ENCODE peak calls at places on chromosomes 3 and 15, in four cellular contexts. D is stomach, M is upper lobe of left lung, C is heart right ventricle. W is an unnamed sample.

GRCh38 chr3:138381413-138381901 is 33.1 kb downstream of the MRAS start:
- DNase-seq in M (peak), C (peak), D (no peak), W (peak)

GRCh38 chr3:127038476-127038875 is 55.6 kb downstream of the PLXNA1 start:
- DNase-seq in D (no peak), M (no peak), C (no peak), W (no peak)

GRCh38 chr3:158935846-158936245 is 134.0 kb downstream of the MFSD1 start:
- DNase-seq in D (no peak), C (no peak), M (no peak), W (no peak)

GRCh38 chr15:40639677-40640076 is 45.6 kb downstream of the KNL1 start:
- DNase-seq in D (no peak), M (no peak), C (no peak), W (no peak)

GRCh38 chr3:177157492-177157891 is 39.8 kb downstream of the TBL1XR1 start:
- DNase-seq in C (no peak), D (no peak), M (no peak), W (no peak)

GRCh38 chr3:56962200-56962599 is 98.3 kb upstream of the SPATA12 start:
- DNase-seq in D (no peak), M (no peak), C (no peak), W (no peak)

GRCh38 chr15:66298803-66299251 is 5.5 kb downstream of the DIS3L start:
- DNase-seq in C (no peak), D (no peak), M (no peak), W (no peak)

GRCh38 chr3:149233323-149233722 is 11.7 kb upstream of the CP start:
- DNase-seq in C (no peak), D (no peak), M (no peak), W (no peak)

GRCh38 chr15:70597056-70597603 is 166.2 kb downstream of the UACA start:
- DNase-seq in M (no peak), D (no peak), C (no peak), W (no peak)

DNA sequence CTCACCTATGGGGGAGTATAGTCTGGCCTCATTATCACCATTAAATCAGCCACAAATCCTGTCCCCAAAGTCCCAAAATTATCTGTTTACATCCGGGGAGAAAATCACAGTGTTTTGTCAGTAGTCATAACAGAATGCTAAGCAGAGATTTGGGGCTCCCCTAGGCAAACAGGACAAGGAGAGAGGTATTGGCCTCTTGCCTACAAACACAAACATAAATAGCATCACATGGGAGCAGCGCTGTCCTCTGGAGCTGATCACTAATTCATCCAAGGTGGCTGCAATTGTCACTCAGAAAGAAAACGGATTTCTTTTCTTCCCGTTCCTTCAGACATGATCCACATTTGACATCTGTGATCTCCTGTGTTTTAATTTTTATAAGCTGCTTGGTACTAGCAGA is 1028.1 kb downstream of the NTRK3 start:
- DNase-seq in D (no peak), C (no peak), M (no peak), W (no peak)
- TF ChIP-seq CTCF in D (no peak), C (no peak), M (no peak), W (no peak)

DNA sequence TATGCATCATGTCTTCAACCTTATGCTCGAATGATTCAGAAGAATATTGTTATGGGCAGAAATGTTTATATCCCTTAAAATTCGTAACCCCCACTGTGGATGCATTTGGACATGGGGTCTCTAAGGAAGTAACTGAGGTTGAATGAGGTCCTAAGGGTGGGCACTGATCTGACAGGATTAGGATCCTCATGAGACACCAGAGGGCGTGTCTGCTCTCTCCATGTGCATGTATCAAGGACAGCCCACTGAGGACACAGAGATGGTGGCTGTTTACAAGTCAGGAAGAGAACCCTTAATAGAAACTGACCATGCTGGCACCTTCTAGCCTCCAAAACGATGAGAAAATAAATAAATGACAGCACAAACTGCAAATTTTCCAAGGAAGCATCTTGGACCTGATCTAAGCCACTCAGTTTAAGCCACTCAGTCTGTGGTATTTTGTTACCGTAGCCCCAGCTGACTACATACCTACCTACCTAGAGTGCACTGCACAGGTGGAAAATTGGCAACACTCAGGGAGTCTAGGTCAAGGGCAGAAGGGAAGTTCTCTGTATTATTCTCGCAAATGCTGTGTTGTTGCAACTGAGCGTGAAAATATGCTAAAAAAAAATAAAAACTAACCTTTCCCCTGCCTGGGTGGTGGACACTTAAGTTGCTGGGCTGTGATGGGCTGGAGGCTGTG is 126.6 kb downstream of the TJP1 start:
- DNase-seq in D (no peak), C (no peak), M (no peak), W (no peak)
- TF ChIP-seq CTCF in D (no peak), C (no peak), M (no peak), W (no peak)

GRCh38 chr3:130473416-130473815 is 43.6 kb upstream of the COL6A6 start:
- DNase-seq in D (no peak), M (no peak), C (no peak), W (no peak)

GRCh38 chr3:130465486-130465885 is 51.5 kb upstream of the COL6A6 start:
- DNase-seq in C (no peak), M (no peak), D (no peak), W (no peak)

GRCh38 chr3:130463221-130463620 is 53.8 kb upstream of the COL6A6 start:
- DNase-seq in D (no peak), C (no peak), M (no peak), W (no peak)

GRCh38 chr3:130470132-130470531 is 46.8 kb upstream of the COL6A6 start:
- DNase-seq in M (no peak), D (no peak), C (no peak), W (peak)

DNA sequence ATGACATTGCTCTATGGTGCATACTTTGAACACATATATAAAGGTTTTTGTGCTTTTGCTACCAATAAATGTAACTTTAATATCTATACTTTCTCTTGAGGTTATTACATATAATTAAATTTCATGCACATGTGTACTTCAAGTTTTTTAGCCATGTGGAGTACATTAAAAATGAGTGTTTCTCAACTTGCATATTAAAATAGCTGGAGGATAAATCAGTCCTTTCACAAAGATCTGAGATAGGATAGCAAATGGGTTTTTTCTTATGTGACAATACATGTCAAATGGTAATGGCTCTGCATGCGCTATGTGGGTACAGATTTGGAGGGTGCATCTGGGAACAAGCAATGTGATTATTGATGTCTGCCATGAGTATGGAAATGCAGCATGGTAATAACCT is 48.7 kb upstream of the COL6A6 start:
- DNase-seq in M (no peak), C (no peak), D (no peak), W (no peak)
- TF ChIP-seq CTCF in M (no peak), C (no peak), D (no peak), W (no peak)

GRCh38 chr15:56719774-56720555 is 13.3 kb downstream of the ZNF280D start:
- DNase-seq in M (no peak), D (no peak), C (no peak), W (no peak)

GRCh38 chr15:56723787-56724186 is 9.5 kb downstream of the ZNF280D start:
- DNase-seq in M (no peak), C (no peak), D (no peak), W (no peak)

DNA sequence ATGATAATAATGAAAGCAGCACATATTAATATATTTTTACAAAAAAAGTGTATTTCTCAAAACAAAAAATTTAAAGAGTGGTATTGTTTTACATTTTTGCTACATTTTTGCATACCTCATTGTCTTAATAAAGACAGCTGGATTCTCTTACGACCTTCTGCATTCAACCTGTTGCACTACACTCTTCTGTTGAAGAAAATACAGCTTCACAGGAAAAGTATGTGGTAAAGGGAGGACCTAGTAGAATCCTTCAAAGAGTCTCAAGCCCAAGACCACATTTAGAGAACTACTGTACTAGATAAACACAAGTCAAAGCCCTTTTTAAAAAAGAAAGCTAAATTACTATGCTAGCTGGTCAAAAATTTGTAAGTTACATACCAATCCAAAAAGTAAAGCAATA is 7.9 kb downstream of the ZNF280D start:
- DNase-seq in C (no peak), M (no peak), D (no peak), W (no peak)
- TF ChIP-seq CTCF in C (no peak), M (no peak), D (no peak), W (no peak)

DNA sequence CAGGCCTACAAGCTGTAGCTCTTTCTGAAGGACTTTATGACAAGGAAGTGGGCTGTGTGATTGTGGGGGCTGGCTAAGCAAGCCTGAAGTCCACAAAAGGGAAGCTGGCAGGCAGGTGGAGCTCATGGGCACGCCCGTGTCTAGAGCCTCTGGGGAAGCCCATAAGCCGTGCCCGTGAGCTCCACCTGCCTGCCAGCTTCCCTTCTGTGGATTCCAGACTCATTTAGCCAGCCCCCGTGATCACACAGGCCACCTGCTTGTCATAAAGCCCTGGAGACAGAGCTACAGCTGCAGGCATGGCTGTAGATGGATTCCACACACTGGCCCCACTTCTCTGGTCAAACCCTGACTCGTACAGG is 15.2 kb downstream of the EFCC1 start:
- DNase-seq in M (peak), D (peak), C (no peak), W (no peak)
- TF ChIP-seq CTCF in M (no peak), D (no peak), C (no peak), W (no peak)

GRCh38 chr15:62928242-62928995 is 114.1 kb upstream of the TPM1 start:
- DNase-seq in M (no peak), C (no peak), D (no peak), W (no peak)
- TF ChIP-seq CTCF in M (no peak), C (peak), D (no peak), W (no peak)

GRCh38 chr15:72406936-72407335 is 8.8 kb downstream of the TMEM202 start:
- DNase-seq in M (no peak), D (no peak), C (no peak), W (no peak)
- TF ChIP-seq CTCF in M (no peak), D (no peak), C (no peak), W (no peak)